ENCODE peak calls at places on chromosomes 2 and 18, in eight cellular contexts. V is Peyer's patch, C is WTC11, Q is mucosa of gallbladder, W is Ammon's horn, P is skeletal muscle cell, R is fibroblast of lung, K is HS-5. O is an unnamed sample.

GRCh38 chr2:230347659-230348305 is 20.8 kb downstream of the SP140L start:
- DNase-seq in V (no peak), C (no peak), Q (no peak), W (no peak), P (no peak), R (peak), K (no peak), O (no peak)

GRCh38 chr18:77070627-77071026 is 62.0 kb downstream of the MBP start:
- DNase-seq in V (no peak), C (no peak), Q (no peak), W (no peak), P (no peak), R (no peak), K (no peak), O (no peak)

GRCh38 chr2:231228223-231228622 is 29.8 kb downstream of the ARMC9 start:
- DNase-seq in V (peak), C (no peak), Q (no peak), W (no peak), P (no peak), R (no peak), K (no peak), O (no peak)

GRCh38 chr2:30272761-30273573 is 41.6 kb downstream of the LBH start:
- DNase-seq in V (no peak), C (no peak), Q (no peak), W (no peak), P (no peak), R (peak), K (peak), O (peak)

GRCh38 chr2:85751627-85752026 is 2.2 kb upstream of the ATOH8 start:
- DNase-seq in V (no peak), C (no peak), Q (no peak), W (no peak), P (no peak), R (no peak), K (no peak), O (no peak)

GRCh38 chr2:108074945-108075344 is 88.6 kb downstream of the SLC5A7 start:
- DNase-seq in V (no peak), C (peak), Q (no peak), W (no peak), P (no peak), R (no peak), K (no peak), O (no peak)

GRCh38 chr2:191910518-191910917 is 63.6 kb upstream of the CAVIN2 start:
- DNase-seq in V (no peak), C (no peak), Q (no peak), W (no peak), P (peak), R (peak), K (peak), O (no peak)

GRCh38 chr18:76896677-76897076 is 74.3 kb downstream of the ZNF236 start:
- DNase-seq in V (no peak), C (no peak), Q (no peak), W (no peak), P (no peak), R (no peak), K (no peak), O (no peak)

GRCh38 chr18:361941-362913 is 94.4 kb upstream of the THOC1 start:
- DNase-seq in V (peak), C (no peak), Q (no peak), W (no peak), P (peak), R (peak), K (peak), O (peak)

GRCh38 chr2:161171595-161171929 is 11.3 kb downstream of the TANK start:
- DNase-seq in V (no peak), C (no peak), Q (no peak), W (no peak), P (no peak), R (peak), K (no peak), O (no peak)

GRCh38 chr2:236642584-236643291 is 73.1 kb downstream of the ACKR3 start:
- DNase-seq in V (peak), C (no peak), Q (peak), W (no peak), P (peak), R (peak), K (peak), O (peak)

GRCh38 chr2:29293830-29294438 is 178.7 kb downstream of the CLIP4 start:
- DNase-seq in V (no peak), C (peak), Q (peak), W (no peak), P (no peak), R (peak), K (no peak), O (peak)

GRCh38 chr2:201127570-201127969 is 11.6 kb downstream of the CFLAR start:
- DNase-seq in V (no peak), C (no peak), Q (no peak), W (peak), P (no peak), R (peak), K (peak), O (no peak)

GRCh38 chr2:128442891-128443302 is 124.2 kb upstream of the HS6ST1 start:
- DNase-seq in V (peak), C (peak), Q (peak), W (no peak), P (no peak), R (no peak), K (no peak), O (no peak)

GRCh38 chr2:120134263-120134662 is 88.9 kb downstream of the TMEM185B start:
- DNase-seq in V (no peak), C (peak), Q (no peak), W (no peak), P (peak), R (peak), K (peak), O (peak)

GRCh38 chr2:195818521-195818920 is 161.5 kb downstream of the SLC39A10 start:
- DNase-seq in V (peak), C (no peak), Q (no peak), W (no peak), P (peak), R (peak), K (no peak), O (no peak)

GRCh38 chr2:233048569-233049193 is 11.5 kb upstream of the INPP5D start:
- DNase-seq in V (no peak), C (no peak), Q (no peak), W (no peak), P (no peak), R (no peak), K (no peak), O (no peak)

GRCh38 chr2:180739070-180739469 is 241.3 kb upstream of the UBE2E3 start:
- DNase-seq in V (no peak), C (no peak), Q (no peak), W (no peak), P (peak), R (no peak), K (no peak), O (no peak)

GRCh38 chr2:74233648-74234047 is 35.2 kb downstream of the MTHFD2 start:
- DNase-seq in V (no peak), C (no peak), Q (no peak), W (no peak), P (no peak), R (no peak), K (no peak), O (no peak)

GRCh38 chr2:240384711-240385450 is 50.6 kb upstream of the GPC1 start:
- DNase-seq in V (no peak), C (peak), Q (no peak), W (no peak), P (peak), R (no peak), K (no peak), O (no peak)

GRCh38 chr2:1588994-1589611 is 155.2 kb downstream of the PXDN start:
- DNase-seq in V (no peak), C (no peak), Q (no peak), W (no peak), P (no peak), R (peak), K (no peak), O (no peak)

GRCh38 chr2:31831585-31831984 is 179.2 kb downstream of the MEMO1 start:
- DNase-seq in V (no peak), C (no peak), Q (no peak), W (no peak), P (no peak), R (peak), K (peak), O (no peak)

GRCh38 chr2:85706604-85707296 is 12.6 kb downstream of the GNLY start:
- DNase-seq in V (peak), C (no peak), Q (no peak), W (peak), P (no peak), R (no peak), K (no peak), O (no peak)

GRCh38 chr18:8654482-8655451 is 45.5 kb downstream of the RAB12 start:
- DNase-seq in V (no peak), C (no peak), Q (no peak), W (no peak), P (no peak), R (no peak), K (no peak), O (no peak)

GRCh38 chr2:175734679-175735078 is 267.4 kb downstream of the LNPK start:
- DNase-seq in V (no peak), C (no peak), Q (no peak), W (no peak), P (no peak), R (no peak), K (no peak), O (no peak)

GRCh38 chr18:12023375-12023774 is 42.1 kb downstream of the IMPA2 start:
- DNase-seq in V (peak), C (no peak), Q (peak), W (no peak), P (no peak), R (no peak), K (no peak), O (no peak)

GRCh38 chr2:146376511-146377084 is 1468.2 kb upstream of the ACVR2A start:
- DNase-seq in V (no peak), C (no peak), Q (no peak), W (no peak), P (no peak), R (no peak), K (no peak), O (no peak)

GRCh38 chr2:189954989-189955388 is 107.5 kb downstream of the MSTN start:
- DNase-seq in V (no peak), C (no peak), Q (no peak), W (no peak), P (no peak), R (no peak), K (no peak), O (no peak)

GRCh38 chr18:24964213-24964612 is 387.8 kb downstream of the ZNF521 start:
- DNase-seq in V (peak), C (peak), Q (no peak), W (no peak), P (no peak), R (no peak), K (no peak), O (no peak)

O was measured in PC-9.